ENCODE peak calls at places on chromosomes 7 and 10, in five cellular contexts. One of them, this sample, is unnamed.

GRCh38 chr7:77771901-77772300 is 26.3 kb downstream of the TMEM60 start:
- DNase-seq in mammary epithelial cell: no peak
- DNase-seq in stomach: no peak
- DNase-seq in dorsolateral prefrontal cortex: no peak
- DNase-seq in right lobe of liver: no peak
- DNase-seq in this sample: no peak

GRCh38 chr10:12509016-12509793 is 159.9 kb downstream of the CAMK1D start:
- DNase-seq in mammary epithelial cell: no peak
- DNase-seq in stomach: peak; percentile 2
- DNase-seq in dorsolateral prefrontal cortex: no peak
- DNase-seq in right lobe of liver: no peak
- DNase-seq in this sample: no peak

GRCh38 chr10:130740166-130740565 is 571.4 kb downstream of the TCERG1L start:
- DNase-seq in mammary epithelial cell: no peak
- DNase-seq in stomach: peak; percentile 20
- DNase-seq in dorsolateral prefrontal cortex: no peak
- DNase-seq in right lobe of liver: peak; percentile 17
- DNase-seq in this sample: no peak

GRCh38 chr7:131518626-131519025 is 37.8 kb downstream of the PODXL start:
- DNase-seq in mammary epithelial cell: no peak
- DNase-seq in stomach: peak; percentile 8
- DNase-seq in dorsolateral prefrontal cortex: no peak
- DNase-seq in right lobe of liver: no peak
- DNase-seq in this sample: no peak

GRCh38 chr10:69218831-69219230 is 1.3 kb upstream of the HKDC1 start:
- DNase-seq in mammary epithelial cell: peak; percentile 28
- DNase-seq in stomach: no peak
- DNase-seq in dorsolateral prefrontal cortex: no peak
- DNase-seq in right lobe of liver: no peak
- DNase-seq in this sample: no peak

GRCh38 chr10:31528834-31529233 is 209.8 kb downstream of the ZEB1 start:
- DNase-seq in mammary epithelial cell: no peak
- DNase-seq in stomach: no peak
- DNase-seq in dorsolateral prefrontal cortex: no peak
- DNase-seq in right lobe of liver: no peak
- DNase-seq in this sample: no peak

GRCh38 chr7:101618916-101619315 is 10.2 kb downstream of the MYL10 start:
- DNase-seq in mammary epithelial cell: no peak
- DNase-seq in stomach: no peak
- DNase-seq in dorsolateral prefrontal cortex: no peak
- DNase-seq in right lobe of liver: no peak
- DNase-seq in this sample: no peak

GRCh38 chr7:118590107-118590506 is 365.6 kb downstream of the ANKRD7 start:
- DNase-seq in mammary epithelial cell: peak; percentile 20
- DNase-seq in stomach: no peak
- DNase-seq in dorsolateral prefrontal cortex: no peak
- DNase-seq in right lobe of liver: no peak
- DNase-seq in this sample: peak; percentile 7

GRCh38 chr10:108812296-108812695 is 1111.0 kb downstream of the XPNPEP1 start:
- DNase-seq in mammary epithelial cell: no peak
- DNase-seq in stomach: no peak
- DNase-seq in dorsolateral prefrontal cortex: no peak
- DNase-seq in right lobe of liver: no peak
- DNase-seq in this sample: no peak

GRCh38 chr10:69645296-69645665 is 15.2 kb downstream of the FAM241B start:
- DNase-seq in mammary epithelial cell: no peak
- DNase-seq in stomach: no peak
- DNase-seq in dorsolateral prefrontal cortex: peak; percentile 76
- DNase-seq in right lobe of liver: no peak
- DNase-seq in this sample: no peak

GRCh38 chr7:105829681-105830322 is 46.6 kb downstream of the ATXN7L1 start:
- DNase-seq in mammary epithelial cell: no peak
- DNase-seq in stomach: no peak
- DNase-seq in dorsolateral prefrontal cortex: no peak
- DNase-seq in right lobe of liver: no peak
- DNase-seq in this sample: no peak

GRCh38 chr7:29190349-29191045 is 4.1 kb upstream of the CHN2 start:
- DNase-seq in mammary epithelial cell: no peak
- DNase-seq in stomach: no peak
- DNase-seq in dorsolateral prefrontal cortex: no peak
- DNase-seq in right lobe of liver: no peak
- DNase-seq in this sample: no peak

GRCh38 chr10:117413928-117414618 is 38.8 kb upstream of the PDZD8 start:
- DNase-seq in mammary epithelial cell: peak; percentile 84
- DNase-seq in stomach: no peak
- DNase-seq in dorsolateral prefrontal cortex: no peak
- DNase-seq in right lobe of liver: peak; percentile 76
- DNase-seq in this sample: no peak

GRCh38 chr10:73772280-73773151 is 9.3 kb upstream of the CHCHD1 start:
- DNase-seq in mammary epithelial cell: peak; percentile 92
- DNase-seq in stomach: peak; percentile 80
- DNase-seq in dorsolateral prefrontal cortex: peak; percentile 75
- DNase-seq in right lobe of liver: peak; percentile 90
- DNase-seq in this sample: peak; percentile 62

GRCh38 chr7:106312906-106313305 is 28.1 kb upstream of the NAMPT start:
- DNase-seq in mammary epithelial cell: no peak
- DNase-seq in stomach: no peak
- DNase-seq in dorsolateral prefrontal cortex: no peak
- DNase-seq in right lobe of liver: no peak
- DNase-seq in this sample: no peak

GRCh38 chr10:62098278-62099121 is 170.1 kb downstream of the RTKN2 start:
- DNase-seq in mammary epithelial cell: no peak
- DNase-seq in stomach: no peak
- DNase-seq in dorsolateral prefrontal cortex: no peak
- DNase-seq in right lobe of liver: no peak
- DNase-seq in this sample: no peak

GRCh38 chr7:76040126-76040525 is 7.7 kb downstream of the STYXL1 start:
- DNase-seq in mammary epithelial cell: no peak
- DNase-seq in stomach: no peak
- DNase-seq in dorsolateral prefrontal cortex: no peak
- DNase-seq in right lobe of liver: no peak
- DNase-seq in this sample: no peak

GRCh38 chr7:105199372-105199771 is 185.4 kb downstream of the KMT2E start:
- DNase-seq in mammary epithelial cell: no peak
- DNase-seq in stomach: no peak
- DNase-seq in dorsolateral prefrontal cortex: no peak
- DNase-seq in right lobe of liver: no peak
- DNase-seq in this sample: no peak

GRCh38 chr7:42254217-42254616 is 17.2 kb upstream of the GLI3 start:
- DNase-seq in mammary epithelial cell: peak; percentile 60
- DNase-seq in stomach: no peak
- DNase-seq in dorsolateral prefrontal cortex: no peak
- DNase-seq in right lobe of liver: no peak
- DNase-seq in this sample: no peak

GRCh38 chr10:131438665-131439064 is 127.1 kb upstream of the TCERG1L start:
- DNase-seq in mammary epithelial cell: no peak
- DNase-seq in stomach: no peak
- DNase-seq in dorsolateral prefrontal cortex: no peak
- DNase-seq in right lobe of liver: no peak
- DNase-seq in this sample: no peak

GRCh38 chr10:31927597-31928530 is 767 bp downstream of the ARHGAP12 start:
- DNase-seq in mammary epithelial cell: peak; percentile 52
- DNase-seq in stomach: peak; percentile 50
- DNase-seq in dorsolateral prefrontal cortex: no peak
- DNase-seq in right lobe of liver: peak; percentile 70
- DNase-seq in this sample: no peak

GRCh38 chr7:36217211-36217960 is 64.3 kb downstream of the EEPD1 start:
- DNase-seq in mammary epithelial cell: no peak
- DNase-seq in stomach: no peak
- DNase-seq in dorsolateral prefrontal cortex: no peak
- DNase-seq in right lobe of liver: no peak
- DNase-seq in this sample: no peak

GRCh38 chr10:73413108-73413527 is 740 bp downstream of the ANXA7 start:
- DNase-seq in mammary epithelial cell: no peak
- DNase-seq in stomach: peak; percentile 38
- DNase-seq in dorsolateral prefrontal cortex: peak; percentile 31
- DNase-seq in right lobe of liver: peak; percentile 77
- DNase-seq in this sample: peak; percentile 32

GRCh38 chr10:44980309-44981171 is 1.9 kb upstream of the DEPP1 start:
- DNase-seq in mammary epithelial cell: peak; percentile 85
- DNase-seq in stomach: no peak
- DNase-seq in dorsolateral prefrontal cortex: no peak
- DNase-seq in right lobe of liver: peak; percentile 46
- DNase-seq in this sample: no peak

GRCh38 chr10:34648507-34648906 is 166.6 kb downstream of the PARD3 start:
- DNase-seq in mammary epithelial cell: no peak
- DNase-seq in stomach: no peak
- DNase-seq in dorsolateral prefrontal cortex: no peak
- DNase-seq in right lobe of liver: no peak
- DNase-seq in this sample: no peak

GRCh38 chr7:111198255-111198654 is 107.3 kb downstream of the LRRN3 start:
- DNase-seq in mammary epithelial cell: peak; percentile 99
- DNase-seq in stomach: no peak
- DNase-seq in dorsolateral prefrontal cortex: no peak
- DNase-seq in right lobe of liver: no peak
- DNase-seq in this sample: peak; percentile 98

GRCh38 chr10:8513155-8514147 is 459.0 kb downstream of the GATA3 start:
- DNase-seq in mammary epithelial cell: no peak
- DNase-seq in stomach: no peak
- DNase-seq in dorsolateral prefrontal cortex: no peak
- DNase-seq in right lobe of liver: no peak
- DNase-seq in this sample: no peak

GRCh38 chr7:22576941-22577927 is 77.2 kb upstream of the STEAP1B start:
- DNase-seq in mammary epithelial cell: peak; percentile 87
- DNase-seq in stomach: no peak
- DNase-seq in dorsolateral prefrontal cortex: no peak
- DNase-seq in right lobe of liver: peak; percentile 62
- DNase-seq in this sample: peak; percentile 88

GRCh38 chr7:144812379-144813283 is 23.2 kb downstream of the TPK1 start:
- DNase-seq in mammary epithelial cell: no peak
- DNase-seq in stomach: no peak
- DNase-seq in dorsolateral prefrontal cortex: no peak
- DNase-seq in right lobe of liver: no peak
- DNase-seq in this sample: no peak

GRCh38 chr10:23694446-23694920 is 255.6 kb downstream of the OTUD1 start:
- DNase-seq in mammary epithelial cell: peak; percentile 23
- DNase-seq in stomach: no peak
- DNase-seq in dorsolateral prefrontal cortex: peak; percentile 41
- DNase-seq in right lobe of liver: no peak
- DNase-seq in this sample: no peak

GRCh38 chr7:34835901-34836300 is 177.9 kb downstream of the NPSR1 start:
- DNase-seq in mammary epithelial cell: no peak
- DNase-seq in stomach: no peak
- DNase-seq in dorsolateral prefrontal cortex: no peak
- DNase-seq in right lobe of liver: no peak
- DNase-seq in this sample: no peak

GRCh38 chr7:31172071-31172470 is 120.0 kb downstream of the ADCYAP1R1 start:
- DNase-seq in mammary epithelial cell: no peak
- DNase-seq in stomach: no peak
- DNase-seq in dorsolateral prefrontal cortex: no peak
- DNase-seq in right lobe of liver: no peak
- DNase-seq in this sample: no peak

GRCh38 chr10:122417667-122418066 is 36.8 kb upstream of the ARMS2 start:
- DNase-seq in mammary epithelial cell: peak; percentile 23
- DNase-seq in stomach: no peak
- DNase-seq in dorsolateral prefrontal cortex: no peak
- DNase-seq in right lobe of liver: no peak
- DNase-seq in this sample: no peak

GRCh38 chr10:450463-450862 is 239.0 kb downstream of the DIP2C start:
- DNase-seq in mammary epithelial cell: no peak
- DNase-seq in stomach: no peak
- DNase-seq in dorsolateral prefrontal cortex: no peak
- DNase-seq in right lobe of liver: no peak
- DNase-seq in this sample: no peak

GRCh38 chr10:454860-455259 is 234.6 kb downstream of the DIP2C start:
- DNase-seq in mammary epithelial cell: peak; percentile 85
- DNase-seq in stomach: peak; percentile 49
- DNase-seq in dorsolateral prefrontal cortex: no peak
- DNase-seq in right lobe of liver: no peak
- DNase-seq in this sample: peak; percentile 87

GRCh38 chr10:452512-453504 is 236.7 kb downstream of the DIP2C start:
- DNase-seq in mammary epithelial cell: no peak
- DNase-seq in stomach: no peak
- DNase-seq in dorsolateral prefrontal cortex: no peak
- DNase-seq in right lobe of liver: no peak
- DNase-seq in this sample: no peak

GRCh38 chr10:451856-452255 is 237.6 kb downstream of the DIP2C start:
- DNase-seq in mammary epithelial cell: no peak
- DNase-seq in stomach: no peak
- DNase-seq in dorsolateral prefrontal cortex: no peak
- DNase-seq in right lobe of liver: no peak
- DNase-seq in this sample: no peak

GRCh38 chr10:451021-451471 is 238.4 kb downstream of the DIP2C start:
- DNase-seq in mammary epithelial cell: peak; percentile 19
- DNase-seq in stomach: peak; percentile 60
- DNase-seq in dorsolateral prefrontal cortex: no peak
- DNase-seq in right lobe of liver: no peak
- DNase-seq in this sample: no peak
- H3K4me3 ChIP-seq in mammary epithelial cell: no peak overlapping the region
- H3K4me3 ChIP-seq in stomach: peak overlapping the region; percentile 4
- H3K4me3 ChIP-seq in dorsolateral prefrontal cortex: no peak overlapping the region
- H3K4me3 ChIP-seq in right lobe of liver: no peak overlapping the region
- H3K4me3 ChIP-seq in this sample: no peak overlapping the region

GRCh38 chr10:25097669-25098411 is 77.0 kb upstream of the GPR158 start:
- DNase-seq in mammary epithelial cell: no peak
- DNase-seq in stomach: no peak
- DNase-seq in dorsolateral prefrontal cortex: no peak
- DNase-seq in right lobe of liver: no peak
- DNase-seq in this sample: no peak

GRCh38 chr10:25094590-25094989 is 78.2 kb downstream of the THNSL1 start:
- DNase-seq in mammary epithelial cell: no peak
- DNase-seq in stomach: no peak
- DNase-seq in dorsolateral prefrontal cortex: no peak
- DNase-seq in right lobe of liver: no peak
- DNase-seq in this sample: no peak
- TF ChIP-seq CTCF in mammary epithelial cell: no peak
- TF ChIP-seq CTCF in stomach: no peak
- TF ChIP-seq CTCF in dorsolateral prefrontal cortex: no peak
- TF ChIP-seq CTCF in right lobe of liver: no peak
- TF ChIP-seq CTCF in this sample: no peak

GRCh38 chr10:91768123-91768522 is 30.1 kb upstream of the TNKS2 start:
- DNase-seq in mammary epithelial cell: no peak
- DNase-seq in stomach: no peak
- DNase-seq in dorsolateral prefrontal cortex: no peak
- DNase-seq in right lobe of liver: no peak
- DNase-seq in this sample: no peak
- H3K27ac ChIP-seq in mammary epithelial cell: no peak overlapping the region
- H3K27ac ChIP-seq in stomach: no peak overlapping the region
- H3K27ac ChIP-seq in dorsolateral prefrontal cortex: no peak overlapping the region
- H3K27ac ChIP-seq in right lobe of liver: no peak overlapping the region
- H3K27ac ChIP-seq in this sample: no peak overlapping the region

GRCh38 chr7:123533553-123533917 is 860 bp downstream of the IQUB start:
- DNase-seq in mammary epithelial cell: no peak
- DNase-seq in stomach: no peak
- DNase-seq in dorsolateral prefrontal cortex: no peak
- DNase-seq in right lobe of liver: no peak
- DNase-seq in this sample: no peak
- H3K4me3 ChIP-seq in mammary epithelial cell: peak overlapping the region; percentile 62
- H3K4me3 ChIP-seq in stomach: no peak overlapping the region
- H3K4me3 ChIP-seq in dorsolateral prefrontal cortex: no peak overlapping the region
- H3K4me3 ChIP-seq in right lobe of liver: no peak overlapping the region
- H3K4me3 ChIP-seq in this sample: no peak overlapping the region

DNA sequence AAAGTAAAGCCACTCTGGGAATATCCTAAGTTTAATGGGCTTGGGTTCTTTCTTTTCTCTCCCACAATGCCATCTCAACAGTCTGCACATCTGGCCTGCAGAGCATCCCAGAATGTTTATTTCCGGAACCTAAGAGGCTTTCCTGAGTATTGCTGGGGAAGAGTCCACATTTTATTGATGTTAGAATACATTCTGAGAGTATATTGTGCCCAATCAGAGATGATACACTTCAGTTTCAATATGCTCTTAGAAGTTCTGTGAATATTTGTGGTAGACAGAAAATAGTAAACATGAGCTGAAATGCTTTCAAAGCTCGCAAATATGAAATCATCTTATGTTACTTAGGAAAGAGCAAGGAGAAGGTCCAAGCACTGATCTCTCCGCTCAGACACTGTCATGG is 200.6 kb downstream of the TWIST1 start:
- DNase-seq in mammary epithelial cell: no peak
- DNase-seq in stomach: no peak
- DNase-seq in dorsolateral prefrontal cortex: no peak
- DNase-seq in right lobe of liver: no peak
- DNase-seq in this sample: no peak
- TF ChIP-seq CTCF in mammary epithelial cell: no peak
- TF ChIP-seq CTCF in stomach: no peak
- TF ChIP-seq CTCF in dorsolateral prefrontal cortex: no peak
- TF ChIP-seq CTCF in right lobe of liver: no peak
- TF ChIP-seq CTCF in this sample: no peak